ENCODE peak calls at places on chromosomes 3 and 15, in six cellular contexts. One of them, this sample, is unnamed.

GRCh38 chr3:83321891-83322290 is 1560.4 kb upstream of the GBE1 start:
- DNase-seq in neuronal stem cell: no peak
- DNase-seq in mesenchymal stem cell: no peak
- DNase-seq in trophoblast cell: no peak
- DNase-seq in IMR-90: no peak
- DNase-seq in H1: no peak
- DNase-seq in this sample: no peak

GRCh38 chr3:127847236-127847720 is 25.0 kb upstream of the MGLL start:
- DNase-seq in H1: peak; percentile 23
- DNase-seq in mesenchymal stem cell: no peak
- DNase-seq in neuronal stem cell: no peak
- DNase-seq in trophoblast cell: no peak
- DNase-seq in IMR-90: no peak
- DNase-seq in this sample: no peak

GRCh38 chr15:75673426-75674247 is 25.9 kb downstream of the SNX33 start:
- DNase-seq in mesenchymal stem cell: peak; percentile 91
- DNase-seq in IMR-90: peak; percentile 70
- DNase-seq in H1: no peak
- DNase-seq in neuronal stem cell: no peak
- DNase-seq in trophoblast cell: no peak
- DNase-seq in this sample: no peak

GRCh38 chr3:138933981-138934691 is 12.8 kb downstream of the FOXL2 start:
- DNase-seq in IMR-90: no peak
- DNase-seq in mesenchymal stem cell: no peak
- DNase-seq in neuronal stem cell: no peak
- DNase-seq in trophoblast cell: no peak
- DNase-seq in H1: no peak
- DNase-seq in this sample: no peak

GRCh38 chr3:30342319-30343060 is 263.9 kb upstream of the TGFBR2 start:
- DNase-seq in H1: no peak
- DNase-seq in IMR-90: peak; percentile 96
- DNase-seq in trophoblast cell: peak; percentile 67
- DNase-seq in mesenchymal stem cell: peak; percentile 90
- DNase-seq in neuronal stem cell: no peak
- DNase-seq in this sample: peak; percentile 68

GRCh38 chr15:86135030-86135429 is 55.4 kb downstream of the AGBL1 start:
- DNase-seq in neuronal stem cell: no peak
- DNase-seq in IMR-90: no peak
- DNase-seq in mesenchymal stem cell: no peak
- DNase-seq in H1: no peak
- DNase-seq in trophoblast cell: no peak
- DNase-seq in this sample: no peak

GRCh38 chr15:48865387-48866079 is 12.4 kb upstream of the EID1 start:
- DNase-seq in neuronal stem cell: no peak
- DNase-seq in mesenchymal stem cell: peak; percentile 88
- DNase-seq in H1: no peak
- DNase-seq in trophoblast cell: no peak
- DNase-seq in IMR-90: peak; percentile 71
- DNase-seq in this sample: peak; percentile 62

GRCh38 chr3:129829640-129830039 is 63.9 kb downstream of the TMCC1 start:
- DNase-seq in mesenchymal stem cell: peak; percentile 91
- DNase-seq in IMR-90: peak; percentile 95
- DNase-seq in trophoblast cell: peak; percentile 81
- DNase-seq in H1: no peak
- DNase-seq in neuronal stem cell: peak; percentile 50
- DNase-seq in this sample: peak; percentile 87

GRCh38 chr3:53531749-53532148 is 37.3 kb downstream of the CACNA1D start:
- DNase-seq in trophoblast cell: no peak
- DNase-seq in H1: no peak
- DNase-seq in neuronal stem cell: no peak
- DNase-seq in IMR-90: no peak
- DNase-seq in mesenchymal stem cell: no peak
- DNase-seq in this sample: peak; percentile 30

GRCh38 chr3:112405845-112406244 is 72.9 kb downstream of the CD200 start:
- DNase-seq in neuronal stem cell: no peak
- DNase-seq in mesenchymal stem cell: no peak
- DNase-seq in H1: no peak
- DNase-seq in IMR-90: peak; percentile 40
- DNase-seq in trophoblast cell: no peak
- DNase-seq in this sample: peak; percentile 16

GRCh38 chr3:42712716-42713372 is 10.2 kb upstream of the HHATL start:
- DNase-seq in trophoblast cell: no peak
- DNase-seq in mesenchymal stem cell: no peak
- DNase-seq in neuronal stem cell: no peak
- DNase-seq in H1: peak; percentile 29
- DNase-seq in IMR-90: no peak
- DNase-seq in this sample: no peak

GRCh38 chr3:190586631-190587000 is 72.7 kb downstream of the IL1RAP start:
- DNase-seq in IMR-90: peak; percentile 62
- DNase-seq in mesenchymal stem cell: peak; percentile 78
- DNase-seq in neuronal stem cell: no peak
- DNase-seq in trophoblast cell: peak; percentile 95
- DNase-seq in H1: no peak
- DNase-seq in this sample: peak; percentile 73

GRCh38 chr3:142209655-142210054 is 15.7 kb downstream of the GK5 start:
- DNase-seq in IMR-90: peak; percentile 72
- DNase-seq in H1: no peak
- DNase-seq in trophoblast cell: no peak
- DNase-seq in neuronal stem cell: no peak
- DNase-seq in mesenchymal stem cell: peak; percentile 88
- DNase-seq in this sample: no peak

GRCh38 chr3:53269888-53270880 is 14.4 kb upstream of the TKT start:
- DNase-seq in mesenchymal stem cell: peak; percentile 99
- DNase-seq in IMR-90: peak; percentile 98
- DNase-seq in trophoblast cell: peak; percentile 97
- DNase-seq in neuronal stem cell: peak; percentile 66
- DNase-seq in H1: peak; percentile 74
- DNase-seq in this sample: peak; percentile 100

GRCh38 chr3:56624725-56625124 is 58.3 kb downstream of the TASOR start:
- DNase-seq in neuronal stem cell: no peak
- DNase-seq in trophoblast cell: peak; percentile 32
- DNase-seq in H1: no peak
- DNase-seq in mesenchymal stem cell: no peak
- DNase-seq in IMR-90: peak; percentile 49
- DNase-seq in this sample: no peak

GRCh38 chr3:37932505-37932904 is 58.1 kb upstream of the VILL start:
- DNase-seq in H1: no peak
- DNase-seq in IMR-90: no peak
- DNase-seq in mesenchymal stem cell: no peak
- DNase-seq in neuronal stem cell: no peak
- DNase-seq in trophoblast cell: no peak
- DNase-seq in this sample: no peak

GRCh38 chr3:129282727-129283327 is 4.2 kb downstream of the HMCES start:
- DNase-seq in mesenchymal stem cell: no peak
- DNase-seq in trophoblast cell: no peak
- DNase-seq in H1: no peak
- DNase-seq in IMR-90: peak; percentile 47
- DNase-seq in neuronal stem cell: no peak
- DNase-seq in this sample: no peak

GRCh38 chr3:128309026-128309425 is 155.7 kb downstream of the EEFSEC start:
- DNase-seq in mesenchymal stem cell: no peak
- DNase-seq in neuronal stem cell: no peak
- DNase-seq in IMR-90: no peak
- DNase-seq in H1: peak; percentile 34
- DNase-seq in trophoblast cell: no peak
- DNase-seq in this sample: no peak

GRCh38 chr15:93035953-93036810 is 52.8 kb downstream of the RGMA start:
- DNase-seq in mesenchymal stem cell: peak; percentile 46
- DNase-seq in trophoblast cell: no peak
- DNase-seq in neuronal stem cell: no peak
- DNase-seq in H1: peak; percentile 67
- DNase-seq in IMR-90: peak; percentile 30
- DNase-seq in this sample: peak; percentile 55

GRCh38 chr3:10017636-10018292 is 8.5 kb upstream of the FANCD2 start:
- DNase-seq in H1: no peak
- DNase-seq in IMR-90: peak; percentile 89
- DNase-seq in trophoblast cell: no peak
- DNase-seq in neuronal stem cell: no peak
- DNase-seq in mesenchymal stem cell: peak; percentile 86
- DNase-seq in this sample: no peak

GRCh38 chr15:89776274-89777072 is at the start of gene MESP2:
- DNase-seq in neuronal stem cell: peak; percentile 77
- DNase-seq in trophoblast cell: peak; percentile 89
- DNase-seq in IMR-90: peak; percentile 65
- DNase-seq in mesenchymal stem cell: peak; percentile 85
- DNase-seq in H1: peak; percentile 90
- DNase-seq in this sample: peak; percentile 93

GRCh38 chr15:93288718-93289117 is 199.7 kb upstream of the RGMA start:
- DNase-seq in trophoblast cell: no peak
- DNase-seq in H1: no peak
- DNase-seq in IMR-90: no peak
- DNase-seq in neuronal stem cell: no peak
- DNase-seq in mesenchymal stem cell: no peak
- DNase-seq in this sample: no peak

GRCh38 chr15:27358751-27359434 is 387.9 kb downstream of the GABRG3 start:
- DNase-seq in trophoblast cell: no peak
- DNase-seq in IMR-90: no peak
- DNase-seq in mesenchymal stem cell: no peak
- DNase-seq in neuronal stem cell: peak; percentile 40
- DNase-seq in H1: peak; percentile 90
- DNase-seq in this sample: peak; percentile 48

GRCh38 chr3:58433400-58434169 is at the start of gene PDHB:
- DNase-seq in H1: peak; percentile 87
- DNase-seq in trophoblast cell: peak; percentile 96
- DNase-seq in neuronal stem cell: peak; percentile 91
- DNase-seq in IMR-90: peak; percentile 86
- DNase-seq in mesenchymal stem cell: peak; percentile 93
- DNase-seq in this sample: peak; percentile 95
- H2AK5ac ChIP-seq in H1: peak within 1 kb of the TSS; percentile 97
- H2AK5ac ChIP-seq in trophoblast cell: no peak within 1 kb of the TSS
- H2AK5ac ChIP-seq in neuronal stem cell: peak within 1 kb of the TSS; percentile 38
- H2AK5ac ChIP-seq in IMR-90: peak within 1 kb of the TSS; percentile 88
- H2AK5ac ChIP-seq in mesenchymal stem cell: peak within 1 kb of the TSS; percentile 91
- H2AK5ac ChIP-seq in this sample: peak within 1 kb of the TSS; percentile 57

GRCh38 chr15:39579487-39580116 is 1.3 kb upstream of the THBS1 start:
- DNase-seq in IMR-90: peak; percentile 98
- DNase-seq in mesenchymal stem cell: peak; percentile 96
- DNase-seq in trophoblast cell: peak; percentile 78
- DNase-seq in H1: peak; percentile 78
- DNase-seq in neuronal stem cell: peak; percentile 65
- DNase-seq in this sample: peak; percentile 96

GRCh38 chr15:39580117-39580629 is 706 bp upstream of the THBS1 start:
- DNase-seq in H1: peak; percentile 99
- DNase-seq in neuronal stem cell: peak; percentile 90
- DNase-seq in IMR-90: peak; percentile 98
- DNase-seq in mesenchymal stem cell: peak; percentile 94
- DNase-seq in trophoblast cell: peak; percentile 90
- DNase-seq in this sample: peak; percentile 94

GRCh38 chr15:39581501-39582285 is 814 bp downstream of the THBS1 start:
- DNase-seq in mesenchymal stem cell: peak; percentile 64
- DNase-seq in trophoblast cell: no peak
- DNase-seq in H1: no peak
- DNase-seq in IMR-90: peak; percentile 65
- DNase-seq in neuronal stem cell: no peak
- DNase-seq in this sample: peak; percentile 83

GRCh38 chr15:39582286-39582976 is 1.6 kb downstream of the THBS1 start:
- DNase-seq in IMR-90: peak; percentile 73
- DNase-seq in H1: no peak
- DNase-seq in mesenchymal stem cell: peak; percentile 41
- DNase-seq in trophoblast cell: no peak
- DNase-seq in neuronal stem cell: no peak
- DNase-seq in this sample: no peak

DNA sequence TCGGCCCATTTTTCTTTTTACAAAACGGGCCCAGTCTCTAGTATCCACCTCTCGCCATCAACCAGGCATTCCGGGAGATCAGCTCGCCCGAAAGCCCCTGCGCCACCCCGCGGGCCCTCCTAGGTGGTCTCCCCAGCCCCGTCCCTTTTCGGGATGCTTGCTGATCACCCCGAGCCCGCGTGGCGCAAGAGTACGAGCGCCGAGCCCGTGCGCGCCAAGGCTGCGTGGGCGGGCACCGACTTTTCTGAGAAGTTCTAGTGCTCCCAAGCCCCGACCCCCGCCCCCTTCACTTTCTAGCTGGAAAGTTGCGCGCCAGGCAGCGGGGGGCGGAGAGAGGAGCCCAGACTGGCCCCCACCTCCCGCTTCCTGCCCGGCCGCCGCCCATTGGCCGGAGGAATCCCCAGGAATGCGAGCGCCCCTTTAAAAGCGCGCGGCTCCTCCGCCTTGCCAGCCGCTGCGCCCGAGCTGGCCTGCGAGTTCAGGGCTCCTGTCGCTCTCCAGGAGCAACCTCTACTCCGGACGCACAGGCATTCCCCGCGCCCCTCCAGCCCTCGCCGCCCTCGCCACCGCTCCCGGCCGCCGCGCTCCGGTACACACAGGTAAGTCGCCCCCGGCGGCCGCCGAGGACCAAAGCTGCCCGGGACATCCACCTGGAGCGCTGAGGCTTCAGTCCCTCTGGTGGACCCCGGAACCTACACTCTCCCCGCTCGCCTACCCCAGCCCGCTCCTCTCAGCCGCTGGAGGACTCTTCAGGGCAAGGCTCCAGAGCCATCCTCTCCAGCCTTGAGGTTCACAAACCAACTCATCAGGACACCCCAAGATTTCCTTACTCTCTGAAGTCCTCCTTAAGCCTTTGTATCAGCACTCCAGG is at the start of gene THBS1:
- DNase-seq in H1: peak; percentile 99
- DNase-seq in IMR-90: peak; percentile 95
- DNase-seq in trophoblast cell: no peak
- DNase-seq in mesenchymal stem cell: peak; percentile 96
- DNase-seq in neuronal stem cell: peak; percentile 91
- DNase-seq in this sample: peak; percentile 97
- H3K4ac ChIP-seq in H1: no peak within 1 kb of the TSS
- H3K4ac ChIP-seq in IMR-90: peak within 1 kb of the TSS; percentile 94
- H3K4ac ChIP-seq in trophoblast cell: peak within 1 kb of the TSS; percentile 68
- H3K4ac ChIP-seq in mesenchymal stem cell: peak within 1 kb of the TSS; percentile 86
- H3K4ac ChIP-seq in neuronal stem cell: no peak within 1 kb of the TSS
- H3K4ac ChIP-seq in this sample: peak within 1 kb of the TSS; percentile 70

DNA sequence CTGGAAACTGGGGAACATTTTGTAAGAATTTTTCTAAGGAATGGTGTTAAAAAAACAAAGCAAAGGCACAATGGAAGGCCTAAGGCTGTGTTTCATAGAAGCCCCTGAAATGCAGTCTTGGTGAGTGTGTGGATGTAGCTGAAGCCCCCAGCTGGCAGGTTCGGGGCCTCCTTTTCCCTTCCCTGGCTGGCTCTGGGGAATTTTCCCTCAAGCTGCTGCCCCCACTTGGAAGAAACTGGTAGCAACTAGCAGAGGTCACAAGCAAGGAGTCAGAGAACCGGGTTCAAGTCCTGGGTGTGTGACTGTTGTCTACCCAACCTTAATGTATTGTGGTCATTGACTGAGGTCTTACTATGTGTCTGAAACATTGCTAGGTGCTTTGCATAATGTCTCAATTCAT is 85.3 kb upstream of the MYZAP start:
- DNase-seq in H1: peak; percentile 66
- DNase-seq in IMR-90: no peak
- DNase-seq in mesenchymal stem cell: no peak
- DNase-seq in neuronal stem cell: no peak
- DNase-seq in trophoblast cell: no peak
- DNase-seq in this sample: peak; percentile 75
- H3K4me3 ChIP-seq in H1: no peak overlapping the region
- H3K4me3 ChIP-seq in IMR-90: no peak overlapping the region
- H3K4me3 ChIP-seq in mesenchymal stem cell: no peak overlapping the region
- H3K4me3 ChIP-seq in neuronal stem cell: no peak overlapping the region
- H3K4me3 ChIP-seq in trophoblast cell: no peak overlapping the region
- H3K4me3 ChIP-seq in this sample: no peak overlapping the region

GRCh38 chr3:99895706-99896441 is 78.2 kb downstream of the CMSS1 start:
- DNase-seq in neuronal stem cell: no peak
- DNase-seq in mesenchymal stem cell: peak; percentile 92
- DNase-seq in trophoblast cell: peak; percentile 23
- DNase-seq in IMR-90: peak; percentile 95
- DNase-seq in H1: no peak
- DNase-seq in this sample: peak; percentile 79
- H2AK5ac ChIP-seq in neuronal stem cell: no peak overlapping the region
- H2AK5ac ChIP-seq in mesenchymal stem cell: no peak overlapping the region
- H2AK5ac ChIP-seq in trophoblast cell: no peak overlapping the region
- H2AK5ac ChIP-seq in IMR-90: peak overlapping the region; percentile 76
- H2AK5ac ChIP-seq in H1: peak overlapping the region; percentile 85
- H2AK5ac ChIP-seq in this sample: no peak overlapping the region

GRCh38 chr15:44716983-44717602 is 5.8 kb downstream of the B2M start:
- DNase-seq in neuronal stem cell: no peak
- DNase-seq in mesenchymal stem cell: no peak
- DNase-seq in H1: no peak
- DNase-seq in trophoblast cell: no peak
- DNase-seq in IMR-90: no peak
- DNase-seq in this sample: no peak
- H3K4ac ChIP-seq in neuronal stem cell: no peak overlapping the region
- H3K4ac ChIP-seq in mesenchymal stem cell: no peak overlapping the region
- H3K4ac ChIP-seq in H1: no peak overlapping the region
- H3K4ac ChIP-seq in trophoblast cell: no peak overlapping the region
- H3K4ac ChIP-seq in IMR-90: no peak overlapping the region
- H3K4ac ChIP-seq in this sample: no peak overlapping the region

This sample was measured in mesendoderm.